ENCODE peak calls at places on chromosomes 2 and 18, in seven cellular contexts. One of them, this sample, is unnamed.

GRCh38 chr2:195575879-195576391 is 81.1 kb upstream of the SLC39A10 start:
- DNase-seq in epithelial cell of esophagus: peak; percentile 89
- DNase-seq in bronchial epithelial cell: peak; percentile 91
- DNase-seq in endothelial cell of umbilical vein: peak; percentile 59
- DNase-seq in A549: peak; percentile 64
- DNase-seq in fibroblast of the aortic adventitia: peak; percentile 96
- DNase-seq in PC-3: peak; percentile 94
- DNase-seq in this sample: peak; percentile 69

GRCh38 chr2:46230115-46230571 is 67.1 kb upstream of the EPAS1 start:
- DNase-seq in bronchial epithelial cell: no peak
- DNase-seq in endothelial cell of umbilical vein: no peak
- DNase-seq in fibroblast of the aortic adventitia: no peak
- DNase-seq in A549: peak; percentile 35
- DNase-seq in epithelial cell of esophagus: peak; percentile 36
- DNase-seq in PC-3: no peak
- DNase-seq in this sample: peak; percentile 47

GRCh38 chr18:34242739-34243138 is 18.0 kb upstream of the NOL4 start:
- DNase-seq in PC-3: no peak
- DNase-seq in endothelial cell of umbilical vein: no peak
- DNase-seq in epithelial cell of esophagus: no peak
- DNase-seq in A549: no peak
- DNase-seq in bronchial epithelial cell: no peak
- DNase-seq in fibroblast of the aortic adventitia: no peak
- DNase-seq in this sample: no peak

GRCh38 chr2:64052468-64053241 is 33.4 kb upstream of the VPS54 start:
- DNase-seq in PC-3: peak; percentile 59
- DNase-seq in fibroblast of the aortic adventitia: no peak
- DNase-seq in bronchial epithelial cell: no peak
- DNase-seq in endothelial cell of umbilical vein: peak; percentile 94
- DNase-seq in epithelial cell of esophagus: peak; percentile 16
- DNase-seq in A549: no peak
- DNase-seq in this sample: no peak

GRCh38 chr2:18520605-18521031 is 39.8 kb downstream of the RDH14 start:
- DNase-seq in bronchial epithelial cell: peak; percentile 54
- DNase-seq in endothelial cell of umbilical vein: peak; percentile 78
- DNase-seq in A549: peak; percentile 80
- DNase-seq in epithelial cell of esophagus: peak; percentile 73
- DNase-seq in PC-3: peak; percentile 88
- DNase-seq in fibroblast of the aortic adventitia: no peak
- DNase-seq in this sample: peak; percentile 85

GRCh38 chr2:30404354-30405265 is 42.4 kb upstream of the LCLAT1 start:
- DNase-seq in A549: no peak
- DNase-seq in bronchial epithelial cell: no peak
- DNase-seq in epithelial cell of esophagus: no peak
- DNase-seq in PC-3: no peak
- DNase-seq in fibroblast of the aortic adventitia: peak; percentile 89
- DNase-seq in endothelial cell of umbilical vein: no peak
- DNase-seq in this sample: peak; percentile 22

GRCh38 chr2:213932-214693 is 49.7 kb downstream of the SH3YL1 start:
- DNase-seq in epithelial cell of esophagus: no peak
- DNase-seq in bronchial epithelial cell: no peak
- DNase-seq in endothelial cell of umbilical vein: no peak
- DNase-seq in PC-3: no peak
- DNase-seq in A549: no peak
- DNase-seq in fibroblast of the aortic adventitia: no peak
- DNase-seq in this sample: no peak

GRCh38 chr2:112924348-112924747 is 13.4 kb downstream of the IL37 start:
- DNase-seq in PC-3: no peak
- DNase-seq in fibroblast of the aortic adventitia: no peak
- DNase-seq in endothelial cell of umbilical vein: no peak
- DNase-seq in A549: no peak
- DNase-seq in bronchial epithelial cell: no peak
- DNase-seq in epithelial cell of esophagus: no peak
- DNase-seq in this sample: no peak

GRCh38 chr2:56971383-56971974 is 787.7 kb downstream of the CCDC85A start:
- DNase-seq in A549: no peak
- DNase-seq in PC-3: no peak
- DNase-seq in bronchial epithelial cell: no peak
- DNase-seq in fibroblast of the aortic adventitia: peak; percentile 29
- DNase-seq in endothelial cell of umbilical vein: peak; percentile 6
- DNase-seq in epithelial cell of esophagus: no peak
- DNase-seq in this sample: no peak

GRCh38 chr2:118721817-118722551 is 125.5 kb downstream of the EN1 start:
- DNase-seq in endothelial cell of umbilical vein: no peak
- DNase-seq in PC-3: peak; percentile 93
- DNase-seq in epithelial cell of esophagus: peak; percentile 85
- DNase-seq in A549: no peak
- DNase-seq in bronchial epithelial cell: peak; percentile 88
- DNase-seq in fibroblast of the aortic adventitia: peak; percentile 63
- DNase-seq in this sample: no peak

GRCh38 chr2:221068123-221068522 is 504.0 kb downstream of the EPHA4 start:
- DNase-seq in PC-3: peak; percentile 3
- DNase-seq in epithelial cell of esophagus: peak; percentile 11
- DNase-seq in bronchial epithelial cell: no peak
- DNase-seq in endothelial cell of umbilical vein: no peak
- DNase-seq in fibroblast of the aortic adventitia: no peak
- DNase-seq in A549: no peak
- DNase-seq in this sample: no peak

GRCh38 chr2:82539222-82539621 is 1919.9 kb downstream of the SUCLG1 start:
- DNase-seq in PC-3: no peak
- DNase-seq in fibroblast of the aortic adventitia: no peak
- DNase-seq in A549: no peak
- DNase-seq in epithelial cell of esophagus: no peak
- DNase-seq in endothelial cell of umbilical vein: no peak
- DNase-seq in bronchial epithelial cell: no peak
- DNase-seq in this sample: no peak

GRCh38 chr2:7599462-7600258 is 682.4 kb downstream of the RNF144A start:
- DNase-seq in bronchial epithelial cell: no peak
- DNase-seq in PC-3: no peak
- DNase-seq in epithelial cell of esophagus: no peak
- DNase-seq in A549: no peak
- DNase-seq in fibroblast of the aortic adventitia: no peak
- DNase-seq in endothelial cell of umbilical vein: no peak
- DNase-seq in this sample: no peak

GRCh38 chr18:76131738-76132137 is 363.3 kb downstream of the ZNF516 start:
- DNase-seq in epithelial cell of esophagus: peak; percentile 79
- DNase-seq in A549: no peak
- DNase-seq in endothelial cell of umbilical vein: no peak
- DNase-seq in fibroblast of the aortic adventitia: peak; percentile 36
- DNase-seq in bronchial epithelial cell: peak; percentile 95
- DNase-seq in PC-3: no peak
- DNase-seq in this sample: no peak

GRCh38 chr18:7844017-7844416 is 276.9 kb downstream of the PTPRM start:
- DNase-seq in bronchial epithelial cell: peak; percentile 59
- DNase-seq in endothelial cell of umbilical vein: no peak
- DNase-seq in PC-3: peak; percentile 13
- DNase-seq in epithelial cell of esophagus: peak; percentile 48
- DNase-seq in fibroblast of the aortic adventitia: no peak
- DNase-seq in A549: no peak
- DNase-seq in this sample: no peak

GRCh38 chr2:190088917-190089316 is 26.4 kb upstream of the MSTN start:
- DNase-seq in fibroblast of the aortic adventitia: peak; percentile 87
- DNase-seq in endothelial cell of umbilical vein: peak; percentile 72
- DNase-seq in bronchial epithelial cell: peak; percentile 61
- DNase-seq in A549: peak; percentile 10
- DNase-seq in epithelial cell of esophagus: peak; percentile 74
- DNase-seq in PC-3: peak; percentile 85
- DNase-seq in this sample: peak; percentile 81

GRCh38 chr2:198815626-198816025 is 642.1 kb downstream of the SATB2 start:
- DNase-seq in epithelial cell of esophagus: no peak
- DNase-seq in fibroblast of the aortic adventitia: no peak
- DNase-seq in A549: no peak
- DNase-seq in bronchial epithelial cell: no peak
- DNase-seq in PC-3: no peak
- DNase-seq in endothelial cell of umbilical vein: no peak
- DNase-seq in this sample: no peak

GRCh38 chr18:45370190-45371010 is 244.9 kb upstream of the SLC14A2 start:
- DNase-seq in epithelial cell of esophagus: no peak
- DNase-seq in endothelial cell of umbilical vein: no peak
- DNase-seq in bronchial epithelial cell: no peak
- DNase-seq in fibroblast of the aortic adventitia: no peak
- DNase-seq in A549: no peak
- DNase-seq in PC-3: no peak
- DNase-seq in this sample: no peak

GRCh38 chr2:204511021-204511420 is 34.3 kb upstream of the PARD3B start:
- DNase-seq in A549: no peak
- DNase-seq in PC-3: no peak
- DNase-seq in fibroblast of the aortic adventitia: no peak
- DNase-seq in bronchial epithelial cell: no peak
- DNase-seq in endothelial cell of umbilical vein: no peak
- DNase-seq in epithelial cell of esophagus: no peak
- DNase-seq in this sample: no peak

GRCh38 chr2:173991857-173992588 is 26.9 kb upstream of the SP3 start:
- DNase-seq in A549: no peak
- DNase-seq in fibroblast of the aortic adventitia: peak; percentile 94
- DNase-seq in epithelial cell of esophagus: peak; percentile 72
- DNase-seq in bronchial epithelial cell: peak; percentile 42
- DNase-seq in PC-3: peak; percentile 78
- DNase-seq in endothelial cell of umbilical vein: no peak
- DNase-seq in this sample: peak; percentile 33

DNA sequence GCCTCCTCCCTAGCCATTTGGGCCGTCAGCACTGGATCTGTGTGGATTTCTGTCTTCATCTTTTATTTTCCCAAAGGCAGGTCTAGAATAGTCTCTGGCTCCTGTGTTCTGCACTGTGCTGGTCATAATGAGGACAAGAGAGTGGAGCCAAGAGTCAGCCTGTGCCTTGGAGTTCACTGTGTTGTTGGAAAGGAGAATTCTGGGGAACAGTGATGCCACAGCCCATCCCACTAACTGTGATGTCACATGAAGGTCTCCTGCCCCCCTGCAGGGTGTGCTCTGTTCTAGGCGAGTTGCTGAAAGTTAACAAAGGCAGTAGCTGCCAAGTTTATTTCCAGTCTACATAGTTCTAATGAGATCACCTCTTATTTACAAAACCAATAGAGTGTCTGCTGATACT is 248.5 kb downstream of the TPGS2 start:
- DNase-seq in endothelial cell of umbilical vein: no peak
- DNase-seq in fibroblast of the aortic adventitia: peak; percentile 35
- DNase-seq in epithelial cell of esophagus: peak; percentile 54
- DNase-seq in A549: no peak
- DNase-seq in bronchial epithelial cell: peak; percentile 54
- DNase-seq in PC-3: no peak
- DNase-seq in this sample: peak; percentile 38
- TF ChIP-seq CTCF in endothelial cell of umbilical vein: no peak
- TF ChIP-seq CTCF in fibroblast of the aortic adventitia: peak; percentile 2
- TF ChIP-seq CTCF in epithelial cell of esophagus: peak; percentile 37
- TF ChIP-seq CTCF in A549: no peak
- TF ChIP-seq CTCF in bronchial epithelial cell: peak; percentile 8
- TF ChIP-seq CTCF in PC-3: no peak
- TF ChIP-seq CTCF in this sample: no peak

GRCh38 chr2:238007924-238008323 is 41.1 kb downstream of the UBE2F start:
- DNase-seq in A549: no peak
- DNase-seq in endothelial cell of umbilical vein: no peak
- DNase-seq in bronchial epithelial cell: no peak
- DNase-seq in PC-3: no peak
- DNase-seq in fibroblast of the aortic adventitia: no peak
- DNase-seq in epithelial cell of esophagus: no peak
- DNase-seq in this sample: no peak

GRCh38 chr2:238010572-238010971 is 43.8 kb downstream of the UBE2F start:
- DNase-seq in PC-3: no peak
- DNase-seq in bronchial epithelial cell: no peak
- DNase-seq in endothelial cell of umbilical vein: no peak
- DNase-seq in fibroblast of the aortic adventitia: no peak
- DNase-seq in A549: no peak
- DNase-seq in epithelial cell of esophagus: no peak
- DNase-seq in this sample: no peak

GRCh38 chr2:238005528-238005927 is 38.7 kb downstream of the UBE2F start:
- DNase-seq in bronchial epithelial cell: peak; percentile 91
- DNase-seq in epithelial cell of esophagus: peak; percentile 65
- DNase-seq in PC-3: no peak
- DNase-seq in endothelial cell of umbilical vein: no peak
- DNase-seq in fibroblast of the aortic adventitia: no peak
- DNase-seq in A549: no peak
- DNase-seq in this sample: no peak

GRCh38 chr2:238006500-238006899 is 39.7 kb downstream of the UBE2F start:
- DNase-seq in epithelial cell of esophagus: no peak
- DNase-seq in PC-3: no peak
- DNase-seq in bronchial epithelial cell: no peak
- DNase-seq in A549: no peak
- DNase-seq in endothelial cell of umbilical vein: no peak
- DNase-seq in fibroblast of the aortic adventitia: no peak
- DNase-seq in this sample: no peak

GRCh38 chr2:238009563-238009962 is 42.7 kb downstream of the UBE2F start:
- DNase-seq in A549: no peak
- DNase-seq in bronchial epithelial cell: no peak
- DNase-seq in PC-3: no peak
- DNase-seq in epithelial cell of esophagus: no peak
- DNase-seq in fibroblast of the aortic adventitia: no peak
- DNase-seq in endothelial cell of umbilical vein: no peak
- DNase-seq in this sample: no peak
- H3K4me3 ChIP-seq in A549: no peak overlapping the region
- H3K4me3 ChIP-seq in bronchial epithelial cell: no peak overlapping the region
- H3K4me3 ChIP-seq in PC-3: no peak overlapping the region
- H3K4me3 ChIP-seq in epithelial cell of esophagus: no peak overlapping the region
- H3K4me3 ChIP-seq in fibroblast of the aortic adventitia: no peak overlapping the region
- H3K4me3 ChIP-seq in endothelial cell of umbilical vein: no peak overlapping the region
- H3K4me3 ChIP-seq in this sample: no peak overlapping the region

DNA sequence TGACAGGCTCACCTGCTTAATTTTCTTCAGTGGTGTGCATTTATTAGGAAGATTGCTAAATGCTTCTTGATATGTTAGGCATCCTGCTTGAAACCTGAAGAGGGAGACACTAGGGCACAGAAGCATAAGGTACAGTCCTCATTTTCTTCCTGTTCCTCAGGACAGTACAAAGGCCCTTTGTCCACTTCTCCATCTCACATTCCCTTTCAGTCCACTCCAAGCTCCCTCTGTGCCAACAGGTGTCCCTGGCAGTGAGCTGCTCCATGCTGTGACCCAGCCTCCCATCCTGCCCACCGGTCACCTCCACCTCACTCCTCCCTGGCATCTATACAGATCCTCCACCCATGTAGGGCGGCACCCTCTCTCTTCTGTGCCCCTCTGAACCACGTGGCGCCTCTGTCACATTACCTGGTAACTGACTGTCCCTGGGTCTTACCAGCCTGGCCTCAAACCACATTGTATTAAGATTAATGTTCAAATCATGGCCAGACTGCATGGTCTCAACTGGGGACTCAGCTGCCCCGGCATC is 162.8 kb downstream of the VAPA start:
- DNase-seq in epithelial cell of esophagus: no peak
- DNase-seq in PC-3: no peak
- DNase-seq in endothelial cell of umbilical vein: no peak
- DNase-seq in bronchial epithelial cell: peak; percentile 14
- DNase-seq in A549: no peak
- DNase-seq in fibroblast of the aortic adventitia: no peak
- DNase-seq in this sample: no peak
- TF ChIP-seq CTCF in epithelial cell of esophagus: no peak
- TF ChIP-seq CTCF in PC-3: no peak
- TF ChIP-seq CTCF in endothelial cell of umbilical vein: no peak
- TF ChIP-seq CTCF in bronchial epithelial cell: peak; percentile 32
- TF ChIP-seq CTCF in A549: no peak
- TF ChIP-seq CTCF in fibroblast of the aortic adventitia: no peak
- TF ChIP-seq CTCF in this sample: no peak

DNA sequence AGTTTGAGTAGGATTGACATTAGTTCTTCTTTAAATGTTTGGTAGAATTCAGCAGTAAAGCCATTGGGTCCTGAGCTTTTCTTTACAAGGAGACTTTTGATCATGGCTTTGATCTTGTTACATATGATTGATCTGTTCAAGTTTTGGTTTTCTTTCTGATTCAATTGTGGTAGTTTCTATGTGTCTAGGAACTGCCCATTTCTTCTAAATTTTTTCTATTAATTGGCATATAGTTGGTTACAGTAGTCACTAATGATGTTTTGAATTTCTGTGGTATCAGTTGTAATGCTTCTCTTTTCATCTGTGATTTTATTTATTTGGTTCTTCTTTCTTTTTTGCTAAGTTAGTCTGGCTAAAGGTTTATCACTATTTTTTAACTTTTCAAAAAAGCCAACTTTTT is 73.3 kb upstream of the DLGAP1 start:
- DNase-seq in PC-3: no peak
- DNase-seq in A549: no peak
- DNase-seq in bronchial epithelial cell: no peak
- DNase-seq in fibroblast of the aortic adventitia: no peak
- DNase-seq in endothelial cell of umbilical vein: no peak
- DNase-seq in epithelial cell of esophagus: no peak
- DNase-seq in this sample: no peak
- H3K4me3 ChIP-seq in PC-3: no peak overlapping the region
- H3K4me3 ChIP-seq in A549: no peak overlapping the region
- H3K4me3 ChIP-seq in bronchial epithelial cell: no peak overlapping the region
- H3K4me3 ChIP-seq in fibroblast of the aortic adventitia: no peak overlapping the region
- H3K4me3 ChIP-seq in endothelial cell of umbilical vein: no peak overlapping the region
- H3K4me3 ChIP-seq in epithelial cell of esophagus: no peak overlapping the region
- H3K4me3 ChIP-seq in this sample: no peak overlapping the region

This sample was measured in astrocyte of the spinal cord.